ENCODE peak calls at places on chromosome 10, in eight cellular contexts. P, C, S, F, B, D, K and Y are unnamed samples.

GRCh38 chr10:112904000-112904399 is 46.0 kb upstream of the TCF7L2 start:
- DNase-seq in P (no peak), C (no peak), S (no peak), F (no peak), B (no peak), D (no peak), K (no peak), Y (no peak)

GRCh38 chr10:12960431-12960898 is 41.0 kb downstream of the CCDC3 start:
- DNase-seq in P (no peak), C (no peak), S (no peak), F (no peak), B (no peak), D (no peak), K (no peak), Y (no peak)

GRCh38 chr10:132665946-132666732 is 119.8 kb downstream of the NKX6-2 start:
- DNase-seq in P (no peak), C (no peak), S (no peak), F (no peak), B (no peak), D (peak), K (no peak), Y (no peak)

GRCh38 chr10:5927306-5927705 is 37.3 kb downstream of the FBH1 start:
- DNase-seq in P (no peak), C (no peak), S (no peak), F (no peak), B (no peak), D (peak), K (no peak), Y (no peak)

GRCh38 chr10:121926157-121926556 is 1.7 kb downstream of the ATE1 start:
- DNase-seq in P (no peak), C (no peak), S (no peak), F (no peak), B (no peak), D (no peak), K (no peak), Y (no peak)

GRCh38 chr10:52486840-52487611 is 172.9 kb downstream of the DKK1 start:
- DNase-seq in P (no peak), C (no peak), S (no peak), F (no peak), B (no peak), D (peak), K (no peak), Y (no peak)

GRCh38 chr10:107284187-107284586 is 119.7 kb upstream of the SORCS1 start:
- DNase-seq in P (no peak), C (no peak), S (no peak), F (no peak), B (no peak), D (no peak), K (no peak), Y (no peak)

GRCh38 chr10:17431871-17432311 is 22.5 kb downstream of the ST8SIA6 start:
- DNase-seq in P (no peak), C (no peak), S (no peak), F (no peak), B (no peak), D (peak), K (no peak), Y (no peak)

GRCh38 chr10:92242910-92243671 is 47.8 kb downstream of the CPEB3 start:
- DNase-seq in P (peak), C (peak), S (peak), F (peak), B (no peak), D (peak), K (no peak), Y (peak)

GRCh38 chr10:112052176-112052575 is 131.4 kb downstream of the GPAM start:
- DNase-seq in P (no peak), C (no peak), S (no peak), F (no peak), B (no peak), D (no peak), K (no peak), Y (no peak)

GRCh38 chr10:53387546-53387945 is 615.0 kb upstream of the MBL2 start:
- DNase-seq in P (no peak), C (no peak), S (no peak), F (peak), B (no peak), D (no peak), K (no peak), Y (no peak)

GRCh38 chr10:116522803-116523381 is 22.8 kb upstream of the PNLIP start:
- DNase-seq in P (no peak), C (no peak), S (no peak), F (no peak), B (no peak), D (no peak), K (no peak), Y (no peak)

GRCh38 chr10:128473396-128473795 is 347.2 kb upstream of the MKI67 start:
- DNase-seq in P (no peak), C (no peak), S (no peak), F (no peak), B (no peak), D (no peak), K (no peak), Y (no peak)

GRCh38 chr10:52213511-52213831 is 100.6 kb upstream of the DKK1 start:
- DNase-seq in P (no peak), C (no peak), S (peak), F (no peak), B (no peak), D (peak), K (no peak), Y (no peak)

GRCh38 chr10:28970231-28970630 is 292.9 kb downstream of the BAMBI start:
- DNase-seq in P (no peak), C (no peak), S (no peak), F (no peak), B (no peak), D (no peak), K (no peak), Y (no peak)

GRCh38 chr10:118915161-118915560 is 114.4 kb upstream of the NANOS1 start:
- DNase-seq in P (no peak), C (no peak), S (no peak), F (no peak), B (no peak), D (no peak), K (no peak), Y (no peak)

GRCh38 chr10:100333821-100334469 is 3.9 kb upstream of the PKD2L1 start:
- DNase-seq in P (no peak), C (no peak), S (no peak), F (no peak), B (no peak), D (peak), K (no peak), Y (no peak)

GRCh38 chr10:133608855-133609254 is 17.7 kb downstream of the FRG2B start:
- DNase-seq in P (no peak), C (no peak), S (peak), F (peak), B (no peak), D (peak), K (no peak), Y (no peak)

GRCh38 chr10:119104653-119105024 is 726 bp downstream of the DENND10 start:
- DNase-seq in P (no peak), C (no peak), S (peak), F (peak), B (no peak), D (no peak), K (no peak), Y (no peak)

GRCh38 chr10:106513328-106513727 is 651.2 kb downstream of the SORCS1 start:
- DNase-seq in P (no peak), C (no peak), S (no peak), F (peak), B (no peak), D (no peak), K (no peak), Y (no peak)

GRCh38 chr10:13907570-13907969 is 320.8 kb downstream of the PRPF18 start:
- DNase-seq in P (no peak), C (no peak), S (peak), F (no peak), B (no peak), D (no peak), K (no peak), Y (no peak)

GRCh38 chr10:18608581-18608980 is 42.8 kb downstream of the NSUN6 start:
- DNase-seq in P (no peak), C (no peak), S (no peak), F (no peak), B (no peak), D (no peak), K (no peak), Y (no peak)